ENCODE peak calls at places on chromosomes 4 and X, in six cellular contexts. B is tibial artery, O is fibroblast of lung, E is lower lobe of right lung, J is H9, K is WERI-Rb-1. Y is an unnamed sample.
A peak's percentile ranks its signal among the peaks of the same experiment; 100 is the strongest.

GRCh38 chr4:15147709-15148651 is 145.7 kb downstream of the CPEB2 start:
- DNase-seq in E (no peak), O (no peak), J (no peak), B (no peak), K (no peak), Y (no peak)

GRCh38 chr4:128335541-128335940 is 47.9 kb upstream of the PGRMC2 start:
- DNase-seq in J (no peak), K (no peak), B (no peak), E (no peak), O (no peak), Y (no peak)

GRCh38 chrX:39226307-39226706 is 425.0 kb downstream of the MID1IP1 start:
- DNase-seq in K (no peak), J (no peak), E (no peak), B (no peak), O (no peak), Y (no peak)

GRCh38 chr4:158176108-158176507 is 3.3 kb upstream of the GASK1B start:
- DNase-seq in O (no peak), E (peak; percentile 74), J (no peak), K (peak; percentile 48), B (peak; percentile 71), Y (no peak)

GRCh38 chr4:107255114-107255513 is 219.0 kb upstream of the DKK2 start:
- DNase-seq in B (no peak), K (no peak), O (no peak), J (no peak), E (no peak), Y (no peak)

GRCh38 chrX:48592971-48593370 is 4.3 kb upstream of the WDR13 start:
- DNase-seq in O (peak; percentile 24), B (no peak), K (no peak), J (no peak), E (no peak), Y (no peak)

GRCh38 chrX:56787734-56788152 is 58.7 kb downstream of the NBDY start:
- DNase-seq in E (no peak), O (no peak), J (no peak), B (no peak), K (no peak), Y (no peak)

GRCh38 chrX:2224141-2224540 is 276.6 kb downstream of the DHRSX start:
- DNase-seq in B (peak; percentile 3), O (no peak), J (no peak), E (no peak), K (no peak), Y (no peak)

GRCh38 chr4:10983274-10983673 is 298.7 kb upstream of the CLNK start:
- DNase-seq in O (no peak), J (no peak), B (no peak), K (no peak), E (no peak), Y (no peak)

GRCh38 chrX:27555514-27555913 is 34.6 kb upstream of the DCAF8L2 start:
- DNase-seq in B (no peak), J (no peak), O (peak; percentile 41), E (no peak), K (no peak), Y (peak; percentile 3)

GRCh38 chrX:145843196-145843595 is 25.6 kb downstream of the SLITRK2 start:
- DNase-seq in E (no peak), B (no peak), O (no peak), J (no peak), K (no peak), Y (no peak)

GRCh38 chrX:43703211-43703791 is 47.2 kb downstream of the MAOA start:
- DNase-seq in O (peak; percentile 64), J (no peak), E (no peak), K (no peak), B (no peak), Y (peak; percentile 9)
- H3K27ac ChIP-seq in O (no peak overlapping the region), J (no peak overlapping the region), E (peak overlapping the region; percentile 74), K (no peak overlapping the region), B (peak overlapping the region; percentile 64), Y (no peak overlapping the region)

GRCh38 chr4:118964891-118965411 is 76.3 kb downstream of the SYNPO2 start:
- DNase-seq in O (peak; percentile 80), E (no peak), B (no peak), J (no peak), K (no peak), Y (no peak)
- H3K27ac ChIP-seq in O (no peak overlapping the region), E (no peak overlapping the region), B (peak overlapping the region; percentile 73), J (no peak overlapping the region), K (no peak overlapping the region), Y (no peak overlapping the region)

GRCh38 chr4:156774422-156774821 is 197.2 kb downstream of the PDGFC start:
- DNase-seq in J (no peak), B (no peak), K (no peak), E (no peak), O (peak; percentile 93), Y (no peak)

GRCh38 chr4:156771171-156771837 is 200.3 kb downstream of the PDGFC start:
- DNase-seq in B (peak; percentile 65), K (peak; percentile 73), O (peak; percentile 89), J (peak; percentile 33), E (no peak), Y (peak; percentile 73)

GRCh38 chr4:156778093-156778492 is 193.5 kb downstream of the PDGFC start:
- DNase-seq in O (peak; percentile 46), E (no peak), K (no peak), J (no peak), B (no peak), Y (no peak)

GRCh38 chr4:156775803-156776202 is 195.8 kb downstream of the PDGFC start:
- DNase-seq in B (no peak), O (no peak), J (no peak), K (no peak), E (no peak), Y (no peak)

DNA sequence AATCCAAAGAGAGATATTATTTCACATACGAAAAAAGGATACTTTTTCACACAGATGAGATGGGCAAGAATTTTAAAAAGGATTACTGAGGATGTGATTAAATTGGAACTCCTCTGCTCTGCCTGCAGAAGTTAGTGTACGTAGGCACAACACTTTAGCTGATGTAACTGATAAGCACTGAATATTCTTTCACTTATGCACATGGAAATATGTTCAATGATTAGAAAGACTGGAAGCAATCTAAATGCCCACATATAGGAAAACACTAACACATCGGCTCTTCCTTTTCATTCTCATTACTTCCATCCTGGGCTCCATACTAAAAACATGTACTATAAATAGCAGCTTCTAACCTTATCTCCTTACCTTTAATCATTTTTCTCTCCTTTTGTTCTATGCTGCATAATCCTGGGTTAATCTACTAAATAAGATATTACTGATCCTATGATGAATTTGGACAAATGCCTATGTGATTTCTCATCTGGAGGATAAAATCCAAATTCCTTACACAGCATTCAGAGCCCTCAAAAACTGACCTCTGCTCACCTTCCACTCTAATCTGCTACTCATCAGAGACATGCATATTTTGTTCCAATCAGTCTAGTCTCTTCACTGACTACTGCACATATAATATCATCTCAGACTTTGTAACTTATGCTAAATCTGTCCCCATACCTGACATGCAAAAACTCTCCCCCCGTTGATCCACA is 197.8 kb downstream of the PDGFC start:
- DNase-seq in B (no peak), E (no peak), O (no peak), J (no peak), K (no peak), Y (no peak)
- H3K27ac ChIP-seq in B (peak overlapping the region; percentile 6), E (no peak overlapping the region), O (peak overlapping the region; percentile 64), J (no peak overlapping the region), K (no peak overlapping the region), Y (peak overlapping the region; percentile 32)

DNA sequence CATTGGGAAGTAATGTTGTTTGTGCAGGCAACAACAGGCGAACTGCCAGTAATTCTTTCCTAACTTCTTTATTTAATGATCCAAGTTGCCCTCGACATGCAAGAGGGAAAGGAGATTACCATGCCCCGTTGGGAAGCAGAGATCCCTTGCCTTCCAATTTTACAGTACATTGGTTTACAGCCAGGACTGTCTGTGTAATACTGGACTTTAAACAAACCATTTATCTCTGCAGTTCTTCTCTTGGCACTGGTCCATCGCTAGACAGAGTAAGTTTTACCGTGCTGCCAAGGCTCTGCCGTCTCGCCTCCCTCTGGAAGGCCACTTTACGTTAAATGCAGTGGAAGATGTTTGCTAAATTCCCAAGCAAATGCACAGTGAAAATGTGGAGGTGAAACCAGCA is 660.3 kb upstream of the PRKX start:
- DNase-seq in E (no peak), O (no peak), K (no peak), B (no peak), J (no peak), Y (no peak)
- H3K27ac ChIP-seq in E (no peak overlapping the region), O (no peak overlapping the region), K (no peak overlapping the region), B (no peak overlapping the region), J (no peak overlapping the region), Y (no peak overlapping the region)

GRCh38 chrX:53430231-53430630 is 3.9 kb downstream of the HSD17B10 start:
- DNase-seq in B (no peak), O (no peak), E (no peak), K (no peak), J (no peak), Y (no peak)

GRCh38 chrX:53437211-53437610 is 3.0 kb upstream of the HSD17B10 start:
- DNase-seq in O (no peak), E (no peak), B (no peak), J (no peak), K (no peak), Y (no peak)

GRCh38 chrX:53429755-53430154 is 4.4 kb downstream of the HSD17B10 start:
- DNase-seq in B (no peak), J (no peak), K (no peak), E (no peak), O (no peak), Y (no peak)

GRCh38 chrX:53435997-53436396 is 1.8 kb upstream of the HSD17B10 start:
- DNase-seq in J (peak; percentile 48), E (peak; percentile 53), K (peak; percentile 75), B (no peak), O (peak; percentile 64), Y (peak; percentile 45)

GRCh38 chrX:53433651-53434639 is at the start of gene HSD17B10:
- DNase-seq in O (peak; percentile 68), J (peak; percentile 90), E (peak; percentile 95), B (peak; percentile 93), K (peak; percentile 94), Y (peak; percentile 83)
- H3K27ac ChIP-seq in O (peak within 1 kb of the TSS; percentile 68), J (no peak within 1 kb of the TSS), E (peak within 1 kb of the TSS; percentile 73), B (peak within 1 kb of the TSS; percentile 76), K (peak within 1 kb of the TSS; percentile 66), Y (peak within 1 kb of the TSS; percentile 51)

DNA sequence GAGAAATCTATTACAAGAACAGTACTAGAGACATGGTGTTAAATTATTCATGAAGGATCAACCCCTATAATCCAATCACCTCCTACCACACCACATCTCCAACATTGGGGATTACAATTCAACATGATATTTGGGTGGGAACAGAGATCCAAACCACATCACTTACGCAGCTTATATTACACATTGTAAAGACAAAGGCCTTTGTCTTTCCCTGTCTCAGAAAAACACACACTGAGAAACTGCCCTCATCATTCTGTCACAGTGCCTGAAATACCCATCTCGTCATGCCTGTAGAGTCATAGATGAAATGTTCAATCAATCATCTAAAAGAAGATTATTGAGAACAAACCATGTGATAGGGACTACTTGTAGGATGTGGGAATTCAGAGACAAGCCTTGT is 558.8 kb upstream of the GRIA3 start:
- DNase-seq in J (no peak), O (no peak), K (no peak), B (no peak), E (no peak), Y (peak; percentile 60)
- H3K27ac ChIP-seq in J (no peak overlapping the region), O (no peak overlapping the region), K (no peak overlapping the region), B (no peak overlapping the region), E (no peak overlapping the region), Y (no peak overlapping the region)

Y was measured in SJCRH30.